ENCODE peak calls at places on chromosomes 5 and 9, in six cellular contexts. One of them, this sample, is unnamed.

GRCh38 chr9:125650271-125650737 is 56.7 kb downstream of the MAPKAP1 start:
- DNase-seq in astrocyte of the spinal cord: peak; percentile 43
- DNase-seq in mesothelial cell of epicardium: no peak
- DNase-seq in T-helper 22 cell: no peak
- DNase-seq in NCI-H69: no peak
- DNase-seq in GM19239: peak; percentile 26
- DNase-seq in this sample: no peak

GRCh38 chr5:52743970-52744369 is 43.7 kb upstream of the ITGA1 start:
- DNase-seq in NCI-H69: no peak
- DNase-seq in GM19239: no peak
- DNase-seq in astrocyte of the spinal cord: peak; percentile 71
- DNase-seq in T-helper 22 cell: peak; percentile 8
- DNase-seq in mesothelial cell of epicardium: no peak
- DNase-seq in this sample: peak; percentile 39

GRCh38 chr5:88660947-88661869 is 221.8 kb downstream of the MEF2C start:
- DNase-seq in GM19239: peak; percentile 55
- DNase-seq in T-helper 22 cell: no peak
- DNase-seq in astrocyte of the spinal cord: peak; percentile 97
- DNase-seq in mesothelial cell of epicardium: peak; percentile 57
- DNase-seq in NCI-H69: peak; percentile 100
- DNase-seq in this sample: no peak

GRCh38 chr9:72476617-72477375 is 44.6 kb upstream of the TMC1 start:
- DNase-seq in mesothelial cell of epicardium: no peak
- DNase-seq in NCI-H69: peak; percentile 83
- DNase-seq in GM19239: no peak
- DNase-seq in astrocyte of the spinal cord: peak; percentile 88
- DNase-seq in T-helper 22 cell: peak; percentile 21
- DNase-seq in this sample: peak; percentile 26

GRCh38 chr9:34403554-34404380 is 27.1 kb upstream of the MYORG start:
- DNase-seq in GM19239: peak; percentile 52
- DNase-seq in mesothelial cell of epicardium: no peak
- DNase-seq in NCI-H69: peak; percentile 79
- DNase-seq in T-helper 22 cell: no peak
- DNase-seq in astrocyte of the spinal cord: peak; percentile 66
- DNase-seq in this sample: peak; percentile 34

GRCh38 chr9:113851860-113852259 is 24.2 kb upstream of the ZNF618 start:
- DNase-seq in GM19239: no peak
- DNase-seq in mesothelial cell of epicardium: no peak
- DNase-seq in T-helper 22 cell: no peak
- DNase-seq in NCI-H69: no peak
- DNase-seq in astrocyte of the spinal cord: no peak
- DNase-seq in this sample: no peak

GRCh38 chr5:172903790-172904189 is 55.4 kb upstream of the RPL26L1 start:
- DNase-seq in GM19239: no peak
- DNase-seq in NCI-H69: peak; percentile 78
- DNase-seq in T-helper 22 cell: no peak
- DNase-seq in mesothelial cell of epicardium: no peak
- DNase-seq in astrocyte of the spinal cord: peak; percentile 94
- DNase-seq in this sample: no peak

GRCh38 chr5:34854459-34855174 is 15.7 kb downstream of the TTC23L start:
- DNase-seq in astrocyte of the spinal cord: peak; percentile 69
- DNase-seq in mesothelial cell of epicardium: no peak
- DNase-seq in T-helper 22 cell: no peak
- DNase-seq in GM19239: peak; percentile 15
- DNase-seq in NCI-H69: peak; percentile 95
- DNase-seq in this sample: no peak

GRCh38 chr5:135243194-135244191 is 155.5 kb downstream of the MACROH2A1 start:
- DNase-seq in mesothelial cell of epicardium: no peak
- DNase-seq in T-helper 22 cell: no peak
- DNase-seq in astrocyte of the spinal cord: no peak
- DNase-seq in NCI-H69: no peak
- DNase-seq in GM19239: no peak
- DNase-seq in this sample: no peak

GRCh38 chr9:106284300-106284699 is 578.7 kb upstream of the ZNF462 start:
- DNase-seq in NCI-H69: peak; percentile 48
- DNase-seq in astrocyte of the spinal cord: no peak
- DNase-seq in T-helper 22 cell: no peak
- DNase-seq in mesothelial cell of epicardium: no peak
- DNase-seq in GM19239: no peak
- DNase-seq in this sample: no peak

GRCh38 chr5:124806026-124806856 is 59.8 kb upstream of the ZNF608 start:
- DNase-seq in mesothelial cell of epicardium: peak; percentile 76
- DNase-seq in astrocyte of the spinal cord: peak; percentile 92
- DNase-seq in NCI-H69: peak; percentile 100
- DNase-seq in GM19239: no peak
- DNase-seq in T-helper 22 cell: no peak
- DNase-seq in this sample: no peak

GRCh38 chr9:135217836-135218235 is 130.4 kb downstream of the OLFM1 start:
- DNase-seq in astrocyte of the spinal cord: no peak
- DNase-seq in NCI-H69: peak; percentile 53
- DNase-seq in GM19239: no peak
- DNase-seq in T-helper 22 cell: no peak
- DNase-seq in mesothelial cell of epicardium: no peak
- DNase-seq in this sample: no peak

GRCh38 chr9:133238272-133238850 is 29.3 kb upstream of the OBP2B start:
- DNase-seq in T-helper 22 cell: no peak
- DNase-seq in mesothelial cell of epicardium: peak; percentile 65
- DNase-seq in GM19239: no peak
- DNase-seq in NCI-H69: no peak
- DNase-seq in astrocyte of the spinal cord: peak; percentile 2
- DNase-seq in this sample: no peak

GRCh38 chr9:88781500-88782391 is 209.5 kb upstream of the S1PR3 start:
- DNase-seq in mesothelial cell of epicardium: no peak
- DNase-seq in GM19239: no peak
- DNase-seq in NCI-H69: no peak
- DNase-seq in astrocyte of the spinal cord: peak; percentile 87
- DNase-seq in T-helper 22 cell: no peak
- DNase-seq in this sample: no peak

GRCh38 chr9:69317894-69318293 is 7.1 kb upstream of the ENTREP1 start:
- DNase-seq in astrocyte of the spinal cord: no peak
- DNase-seq in T-helper 22 cell: no peak
- DNase-seq in NCI-H69: no peak
- DNase-seq in mesothelial cell of epicardium: no peak
- DNase-seq in GM19239: no peak
- DNase-seq in this sample: no peak

GRCh38 chr9:125549465-125550215 is 157.4 kb downstream of the MAPKAP1 start:
- DNase-seq in GM19239: no peak
- DNase-seq in mesothelial cell of epicardium: no peak
- DNase-seq in T-helper 22 cell: no peak
- DNase-seq in astrocyte of the spinal cord: peak; percentile 63
- DNase-seq in NCI-H69: peak; percentile 97
- DNase-seq in this sample: no peak

GRCh38 chr5:180455872-180456271 is 38.3 kb upstream of the CNOT6 start:
- DNase-seq in mesothelial cell of epicardium: no peak
- DNase-seq in GM19239: no peak
- DNase-seq in T-helper 22 cell: no peak
- DNase-seq in NCI-H69: no peak
- DNase-seq in astrocyte of the spinal cord: no peak
- DNase-seq in this sample: no peak

GRCh38 chr5:61771062-61771461 is 439.0 kb downstream of the ZSWIM6 start:
- DNase-seq in GM19239: no peak
- DNase-seq in mesothelial cell of epicardium: no peak
- DNase-seq in T-helper 22 cell: no peak
- DNase-seq in NCI-H69: no peak
- DNase-seq in astrocyte of the spinal cord: no peak
- DNase-seq in this sample: no peak

GRCh38 chr9:89879711-89880110 is 274.9 kb downstream of the GADD45G start:
- DNase-seq in T-helper 22 cell: no peak
- DNase-seq in NCI-H69: no peak
- DNase-seq in astrocyte of the spinal cord: no peak
- DNase-seq in mesothelial cell of epicardium: no peak
- DNase-seq in GM19239: no peak
- DNase-seq in this sample: no peak

GRCh38 chr5:158770506-158770905 is 329.2 kb downstream of the EBF1 start:
- DNase-seq in mesothelial cell of epicardium: no peak
- DNase-seq in NCI-H69: peak; percentile 16
- DNase-seq in GM19239: no peak
- DNase-seq in astrocyte of the spinal cord: no peak
- DNase-seq in T-helper 22 cell: no peak
- DNase-seq in this sample: no peak

GRCh38 chr5:64299805-64300204 is 134.2 kb downstream of the RNF180 start:
- DNase-seq in GM19239: no peak
- DNase-seq in T-helper 22 cell: no peak
- DNase-seq in mesothelial cell of epicardium: no peak
- DNase-seq in astrocyte of the spinal cord: no peak
- DNase-seq in NCI-H69: no peak
- DNase-seq in this sample: no peak

GRCh38 chr5:135028791-135029467 is 5.1 kb downstream of the PITX1 start:
- DNase-seq in astrocyte of the spinal cord: no peak
- DNase-seq in GM19239: no peak
- DNase-seq in NCI-H69: no peak
- DNase-seq in mesothelial cell of epicardium: no peak
- DNase-seq in T-helper 22 cell: no peak
- DNase-seq in this sample: no peak

GRCh38 chr9:121736964-121737462 is 85.6 kb downstream of the DAB2IP start:
- DNase-seq in mesothelial cell of epicardium: no peak
- DNase-seq in NCI-H69: no peak
- DNase-seq in GM19239: no peak
- DNase-seq in T-helper 22 cell: no peak
- DNase-seq in astrocyte of the spinal cord: no peak
- DNase-seq in this sample: no peak

GRCh38 chr5:61100425-61100824 is 61.8 kb downstream of the SMIM15 start:
- DNase-seq in T-helper 22 cell: no peak
- DNase-seq in GM19239: no peak
- DNase-seq in mesothelial cell of epicardium: no peak
- DNase-seq in NCI-H69: no peak
- DNase-seq in astrocyte of the spinal cord: no peak
- DNase-seq in this sample: no peak

GRCh38 chr5:56851258-56851941 is 36.1 kb downstream of the MAP3K1 start:
- DNase-seq in mesothelial cell of epicardium: no peak
- DNase-seq in GM19239: no peak
- DNase-seq in T-helper 22 cell: no peak
- DNase-seq in astrocyte of the spinal cord: peak; percentile 57
- DNase-seq in NCI-H69: no peak
- DNase-seq in this sample: no peak

GRCh38 chr9:72924116-72924790 is 28.6 kb downstream of the ALDH1A1 start:
- DNase-seq in astrocyte of the spinal cord: no peak
- DNase-seq in mesothelial cell of epicardium: no peak
- DNase-seq in NCI-H69: no peak
- DNase-seq in GM19239: no peak
- DNase-seq in T-helper 22 cell: no peak
- DNase-seq in this sample: no peak

GRCh38 chr9:86034863-86035734 is 64.3 kb downstream of the GOLM1 start:
- DNase-seq in GM19239: no peak
- DNase-seq in mesothelial cell of epicardium: no peak
- DNase-seq in T-helper 22 cell: no peak
- DNase-seq in NCI-H69: peak; percentile 75
- DNase-seq in astrocyte of the spinal cord: peak; percentile 55
- DNase-seq in this sample: no peak

GRCh38 chr9:97934321-97935115 is 3.5 kb downstream of the HEMGN start:
- DNase-seq in astrocyte of the spinal cord: no peak
- DNase-seq in NCI-H69: peak; percentile 99
- DNase-seq in GM19239: no peak
- DNase-seq in mesothelial cell of epicardium: no peak
- DNase-seq in T-helper 22 cell: no peak
- DNase-seq in this sample: no peak

GRCh38 chr5:67363963-67364362 is 167.4 kb upstream of the CD180 start:
- DNase-seq in NCI-H69: no peak
- DNase-seq in astrocyte of the spinal cord: no peak
- DNase-seq in mesothelial cell of epicardium: no peak
- DNase-seq in GM19239: no peak
- DNase-seq in T-helper 22 cell: no peak
- DNase-seq in this sample: no peak

GRCh38 chr9:3473402-3473801 is 52.4 kb downstream of the RFX3 start:
- DNase-seq in mesothelial cell of epicardium: no peak
- DNase-seq in astrocyte of the spinal cord: no peak
- DNase-seq in T-helper 22 cell: no peak
- DNase-seq in GM19239: no peak
- DNase-seq in NCI-H69: peak; percentile 79
- DNase-seq in this sample: no peak

GRCh38 chr9:127796225-127796813 is 6.4 kb upstream of the FPGS start:
- DNase-seq in astrocyte of the spinal cord: no peak
- DNase-seq in mesothelial cell of epicardium: no peak
- DNase-seq in GM19239: no peak
- DNase-seq in T-helper 22 cell: no peak
- DNase-seq in NCI-H69: no peak
- DNase-seq in this sample: no peak

GRCh38 chr9:87324613-87325194 is 173.0 kb upstream of the DAPK1 start:
- DNase-seq in mesothelial cell of epicardium: no peak
- DNase-seq in NCI-H69: peak; percentile 51
- DNase-seq in GM19239: peak; percentile 44
- DNase-seq in astrocyte of the spinal cord: peak; percentile 68
- DNase-seq in T-helper 22 cell: no peak
- DNase-seq in this sample: no peak

This sample was measured in stimulated activated naive CD4-positive, alpha-beta T cell treated with Interleukin-2 at 50 U/mL for 16 hours.